ENCODE peak calls at places on chromosomes 5 and 9, in five cellular contexts. X is glutamatergic neuron, S is mesothelial cell of epicardium, C is ovary, Z is fibroblast of mammary gland. D is an unnamed sample.

GRCh38 chr5:59062986-59063683 is 480.3 kb downstream of the RAB3C start:
- DNase-seq in X (no peak), S (no peak), C (no peak), Z (peak), D (peak)

GRCh38 chr5:168020522-168021294 is 270.7 kb upstream of the WWC1 start:
- DNase-seq in X (no peak), S (no peak), C (no peak), Z (peak), D (peak)

GRCh38 chr5:27830551-27830950 is 792.2 kb upstream of the CDH9 start:
- DNase-seq in X (no peak), S (no peak), C (no peak), Z (peak), D (no peak)

GRCh38 chr9:76604171-76604570 is 145.2 kb downstream of the GCNT1 start:
- DNase-seq in X (no peak), S (no peak), C (no peak), Z (no peak), D (no peak)

GRCh38 chr9:18059043-18059442 is 414.9 kb upstream of the ADAMTSL1 start:
- DNase-seq in X (no peak), S (no peak), C (no peak), Z (no peak), D (no peak)

GRCh38 chr5:561408-561807 is 37.2 kb upstream of the SLC9A3 start:
- DNase-seq in X (no peak), S (no peak), C (no peak), Z (no peak), D (no peak)

GRCh38 chr5:95162231-95162992 is 122.5 kb downstream of the MCTP1 start:
- DNase-seq in X (no peak), S (no peak), C (no peak), Z (no peak), D (no peak)

GRCh38 chr9:109411818-109412352 is 86.2 kb downstream of the PTPN3 start:
- DNase-seq in X (no peak), S (no peak), C (no peak), Z (peak), D (peak)

GRCh38 chr5:149172261-149172660 is 31.0 kb downstream of the ABLIM3 start:
- DNase-seq in X (no peak), S (no peak), C (no peak), Z (peak), D (peak)

GRCh38 chr9:123929177-123929869 is 603 bp downstream of the DENND1A start:
- DNase-seq in X (no peak), S (no peak), C (no peak), Z (no peak), D (peak)

GRCh38 chr9:34505370-34506120 is 17.2 kb downstream of the ENHO start:
- DNase-seq in X (no peak), S (no peak), C (no peak), Z (peak), D (no peak)

GRCh38 chr9:37999501-38000189 is 69.4 kb downstream of the SHB start:
- DNase-seq in X (no peak), S (no peak), C (no peak), Z (peak), D (peak)

GRCh38 chr9:110116543-110116885 is 91.4 kb downstream of the C9orf152 start:
- DNase-seq in X (no peak), S (no peak), C (no peak), Z (peak), D (peak)

GRCh38 chr9:108924436-108924835 is 9.5 kb downstream of the ELP1 start:
- DNase-seq in X (no peak), S (no peak), C (no peak), Z (no peak), D (no peak)

GRCh38 chr9:120916573-120916972 is 10.0 kb downstream of the TRAF1 start:
- DNase-seq in X (no peak), S (no peak), C (peak), Z (peak), D (peak)

GRCh38 chr5:53095222-53095621 is 14.3 kb downstream of the MOCS2 start:
- DNase-seq in X (no peak), S (no peak), C (no peak), Z (no peak), D (no peak)

GRCh38 chr9:6928863-6929262 is 171.1 kb downstream of the KDM4C start:
- DNase-seq in X (no peak), S (no peak), C (no peak), Z (no peak), D (no peak)

GRCh38 chr9:123225374-123225813 is 43.0 kb downstream of the STRBP start:
- DNase-seq in X (no peak), S (no peak), C (no peak), Z (peak), D (peak)

GRCh38 chr5:177984565-177985166 is 11.4 kb downstream of the PROP1 start:
- DNase-seq in X (no peak), S (no peak), C (no peak), Z (no peak), D (no peak)

GRCh38 chr5:150154618-150155134 is 969 bp downstream of the PDGFRB start:
- DNase-seq in X (no peak), S (no peak), C (no peak), Z (no peak), D (no peak)

GRCh38 chr9:17589771-17590170 is 10.9 kb downstream of the SH3GL2 start:
- DNase-seq in X (no peak), S (no peak), C (no peak), Z (no peak), D (no peak)

GRCh38 chr9:126613656-126614055 is at the start of gene LMX1B:
- DNase-seq in X (peak), S (no peak), C (no peak), Z (peak), D (peak)

GRCh38 chr5:81297531-81297930 is 3.9 kb upstream of the ZCCHC9 start:
- DNase-seq in X (no peak), S (no peak), C (no peak), Z (no peak), D (no peak)

GRCh38 chr5:78648359-78649219 is at the start of gene LHFPL2:
- DNase-seq in X (peak), S (peak), C (peak), Z (peak), D (peak)

GRCh38 chr5:79702606-79703380 is 13.2 kb downstream of the CMYA5 start:
- DNase-seq in X (peak), S (no peak), C (no peak), Z (peak), D (peak)

GRCh38 chr5:137091473-137091872 is 407.7 kb downstream of the SPOCK1 start:
- DNase-seq in X (no peak), S (no peak), C (no peak), Z (peak), D (peak)

GRCh38 chr5:53368966-53369605 is 111.3 kb upstream of the FST start:
- DNase-seq in X (no peak), S (no peak), C (no peak), Z (peak), D (no peak)

GRCh38 chr5:141533897-141534296 is 45.0 kb downstream of the PCDHGC5 start:
- DNase-seq in X (no peak), S (no peak), C (no peak), Z (no peak), D (no peak)

GRCh38 chr9:108056083-108056804 is 566.7 kb upstream of the KLF4 start:
- DNase-seq in X (no peak), S (no peak), C (no peak), Z (peak), D (peak)

GRCh38 chr9:91776409-91777365 is 173.3 kb downstream of the ROR2 start:
- DNase-seq in X (no peak), S (no peak), C (no peak), Z (peak), D (peak)

GRCh38 chr5:74127377-74128338 is 501.7 kb downstream of the ARHGEF28 start:
- DNase-seq in X (no peak), S (no peak), C (no peak), Z (no peak), D (peak)

GRCh38 chr9:132011896-132012295 is 67.8 kb downstream of the MED27 start:
- DNase-seq in X (no peak), S (no peak), C (no peak), Z (no peak), D (no peak)

GRCh38 chr9:133727277-133727875 is 10.8 kb downstream of the SARDH start:
- DNase-seq in X (peak), S (no peak), C (peak), Z (no peak), D (no peak)

GRCh38 chr9:4020747-4021296 is 279.0 kb downstream of the GLIS3 start:
- DNase-seq in X (no peak), S (no peak), C (no peak), Z (no peak), D (no peak)

GRCh38 chr5:108661590-108662219 is 86.0 kb upstream of the FER start:
- DNase-seq in X (no peak), S (no peak), C (no peak), Z (peak), D (peak)

GRCh38 chr9:136835162-136835931 is 6.9 kb upstream of the AJM1 start:
- DNase-seq in X (no peak), S (no peak), C (no peak), Z (no peak), D (no peak)

GRCh38 chr5:32301891-32302290 is 10.8 kb downstream of the MTMR12 start:
- DNase-seq in X (no peak), S (no peak), C (no peak), Z (no peak), D (no peak)

GRCh38 chr5:112551437-112552018 is 132.5 kb upstream of the EPB41L4A start:
- DNase-seq in X (no peak), S (no peak), C (no peak), Z (peak), D (peak)

GRCh38 chr9:130962418-130963316 is 23.6 kb upstream of the FIBCD1 start:
- DNase-seq in X (no peak), S (no peak), C (no peak), Z (peak), D (peak)

GRCh38 chr5:74641778-74642542 is 1.4 kb upstream of the ENC1 start:
- DNase-seq in X (peak), S (peak), C (peak), Z (peak), D (peak)

DNA sequence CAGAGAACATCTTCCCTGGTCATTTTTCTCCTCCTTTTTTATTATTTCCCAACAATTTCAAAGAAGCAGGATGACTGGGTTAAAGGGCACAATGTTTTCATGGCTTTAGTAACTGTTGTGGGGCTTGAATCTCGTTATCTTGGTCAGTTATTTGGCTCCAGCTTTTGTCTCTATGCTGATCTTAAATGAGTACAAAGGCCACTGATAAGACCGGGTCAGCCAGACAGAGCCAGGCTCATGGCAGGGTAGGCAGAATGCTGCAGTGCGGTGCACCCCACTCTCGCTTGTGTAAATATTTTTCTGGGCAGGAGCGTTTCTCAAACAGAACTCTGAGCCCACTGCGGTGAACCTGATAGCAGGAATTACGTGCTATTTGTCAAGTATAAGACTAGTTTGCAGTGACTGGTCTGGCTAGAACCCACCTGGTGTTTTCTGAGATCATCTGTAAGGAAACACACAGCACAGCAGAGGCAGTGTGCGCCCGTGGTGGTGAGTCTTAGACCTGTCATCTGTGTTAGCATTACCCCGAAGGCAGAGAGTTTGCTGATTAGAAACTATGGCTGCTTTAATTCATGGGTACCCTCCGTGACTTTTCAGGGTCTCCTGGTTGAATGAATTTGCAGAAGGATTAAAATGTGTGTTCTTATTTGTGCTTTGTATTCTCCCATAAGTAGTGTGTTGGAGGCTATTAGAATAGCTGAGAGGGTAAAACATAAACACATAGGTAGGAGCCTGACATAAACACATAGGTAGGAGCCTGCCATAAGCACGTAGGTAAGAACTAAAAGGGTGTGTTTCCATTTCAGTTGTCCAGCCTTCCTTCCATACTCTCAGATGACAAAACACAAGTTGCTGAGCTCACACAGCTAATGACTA is 158.6 kb upstream of the DMRT1 start:
- DNase-seq in X (no peak), S (no peak), C (no peak), Z (peak), D (peak)
- TF ChIP-seq CTCF in X (no peak), S (no peak), C (no peak), Z (no peak), D (no peak)

GRCh38 chr5:107618233-107618632 is 52.5 kb downstream of the EFNA5 start:
- DNase-seq in X (no peak), S (no peak), C (no peak), Z (no peak), D (peak)
- TF ChIP-seq CTCF in X (no peak), S (no peak), C (no peak), Z (no peak), D (no peak)

GRCh38 chr5:164504141-164504772 is 998.8 kb downstream of the MAT2B start:
- DNase-seq in X (peak), S (no peak), C (no peak), Z (peak), D (peak)
- TF ChIP-seq CTCF in X (peak), S (peak), C (no peak), Z (peak), D (peak)

GRCh38 chr9:10614201-10614870 is 1.5 kb upstream of the PTPRD start:
- DNase-seq in X (no peak), S (no peak), C (no peak), Z (peak), D (no peak)

GRCh38 chr9:10613413-10613812 is 611 bp upstream of the PTPRD start:
- DNase-seq in X (no peak), S (no peak), C (no peak), Z (no peak), D (no peak)

GRCh38 chr9:10612649-10613398 is at the start of gene PTPRD:
- DNase-seq in X (peak), S (peak), C (no peak), Z (peak), D (peak)
- TF ChIP-seq CTCF in X (peak), S (no peak), C (no peak), Z (no peak), D (peak)

D was measured in MCF 10A.